ENCODE peak calls at places on chromosomes 1 and 21, in eight cellular contexts. H is stomach, T is sigmoid colon, E is endothelial cell of umbilical vein, W is esophagus muscularis mucosa, N is ovary, I is HCT116, K is HepG2. A is an unnamed sample. For H3K27me3, the result is how much of the 10 kb centered on the place peaks cover.

GRCh38 chr21:33993286-33994231 is 78.0 kb upstream of the ATP5PO start:
- DNase-seq in H (no peak), T (no peak), E (peak), W (no peak), N (no peak), I (no peak), K (no peak), A (peak)

GRCh38 chr21:22120616-22121266 is 1122.5 kb downstream of the NCAM2 start:
- DNase-seq in H (no peak), T (no peak), E (no peak), W (no peak), N (no peak), I (no peak), K (no peak), A (no peak)

GRCh38 chr1:109508873-109509175 is 703 bp downstream of the AMIGO1 start:
- DNase-seq in H (no peak), T (no peak), E (no peak), W (no peak), N (no peak), I (no peak), K (no peak), A (no peak)

GRCh38 chr1:119298687-119299086 is 69.9 kb upstream of the HAO2 start:
- DNase-seq in H (no peak), T (no peak), E (no peak), W (no peak), N (no peak), I (no peak), K (peak), A (no peak)

GRCh38 chr1:8118031-8118451 is 91.9 kb upstream of the ERRFI1 start:
- DNase-seq in H (no peak), T (no peak), E (no peak), W (no peak), N (no peak), I (no peak), K (no peak), A (no peak)

GRCh38 chr1:245797592-245798366 is 643.0 kb downstream of the KIF26B start:
- DNase-seq in H (no peak), T (no peak), E (no peak), W (no peak), N (no peak), I (peak), K (peak), A (no peak)

GRCh38 chr1:158124034-158124433 is 56.7 kb upstream of the CD1D start:
- DNase-seq in H (no peak), T (no peak), E (no peak), W (no peak), N (no peak), I (no peak), K (no peak), A (no peak)

GRCh38 chr1:206800411-206800810 is 28.1 kb upstream of the IL10 start:
- DNase-seq in H (no peak), T (no peak), E (no peak), W (no peak), N (no peak), I (no peak), K (no peak), A (no peak)

GRCh38 chr1:231951399-231951798 is 324.8 kb downstream of the DISC1 start:
- DNase-seq in H (no peak), T (no peak), E (peak), W (peak), N (no peak), I (no peak), K (no peak), A (no peak)

GRCh38 chr1:44305962-44306422 is 49.1 kb downstream of the ERI3 start:
- DNase-seq in H (no peak), T (no peak), E (no peak), W (no peak), N (no peak), I (no peak), K (no peak), A (no peak)

GRCh38 chr1:237961710-237962109 is 71.0 kb upstream of the ZP4 start:
- DNase-seq in H (no peak), T (no peak), E (no peak), W (no peak), N (no peak), I (no peak), K (no peak), A (no peak)

DNA sequence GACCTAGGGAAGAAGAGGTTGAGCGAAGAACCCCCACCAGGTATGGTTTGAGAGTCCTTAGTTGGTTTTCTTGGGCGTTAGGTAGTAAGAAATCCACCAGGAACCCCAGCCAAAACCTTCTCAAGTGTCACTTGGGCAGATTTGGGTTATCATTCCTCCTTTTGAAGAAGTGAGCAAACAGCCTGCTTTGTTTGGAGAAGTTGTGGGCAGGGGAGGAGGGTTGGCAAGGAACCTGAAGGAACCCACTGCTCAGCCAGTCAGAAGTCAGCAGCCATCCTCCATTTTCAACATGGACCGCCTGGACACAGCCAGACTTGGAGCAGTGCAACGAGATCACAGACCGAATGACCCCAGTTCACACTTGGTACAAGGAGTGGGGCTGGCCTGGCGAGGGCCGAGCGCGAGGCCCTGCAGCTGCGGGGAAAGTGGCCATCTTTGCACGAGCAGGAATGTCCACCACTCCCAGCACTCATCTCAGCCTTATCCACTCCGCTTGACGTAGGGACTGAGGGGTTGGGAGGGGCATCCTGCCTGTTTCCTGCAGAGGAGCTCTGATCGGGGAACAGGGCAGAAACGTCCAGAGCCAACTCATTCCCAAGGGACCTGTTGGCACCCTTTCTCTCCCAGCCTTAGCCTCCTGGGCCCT is 7.2 kb downstream of the ADPRS start:
- DNase-seq in H (no peak), T (no peak), E (no peak), W (no peak), N (no peak), I (no peak), K (no peak), A (no peak)
- H3K4me3 ChIP-seq in H (no peak), T (no peak), E (no peak), W (no peak), N (no peak), I (no peak), K (no peak), A (no peak)

GRCh38 chr1:167631987-167632680 is 2.1 kb downstream of the RCSD1 start:
- DNase-seq in H (no peak), T (no peak), E (no peak), W (no peak), N (no peak), I (no peak), K (no peak), A (no peak)
- TF ChIP-seq POLR2A in H (no peak), T (no peak), E (no peak), W (no peak), N (no peak), I (no peak), K (no peak), A (no peak)

GRCh38 chr21:30101967-30102366 is 64.6 kb downstream of the CLDN17 start:
- DNase-seq in H (no peak), T (no peak), E (no peak), W (no peak), N (no peak), I (no peak), K (no peak), A (no peak)

GRCh38 chr21:30102881-30103280 is 63.7 kb downstream of the CLDN17 start:
- DNase-seq in H (no peak), T (no peak), E (no peak), W (no peak), N (no peak), I (no peak), K (no peak), A (no peak)

GRCh38 chr21:30097791-30098190 is 68.8 kb downstream of the CLDN17 start:
- DNase-seq in H (no peak), T (no peak), E (no peak), W (no peak), N (no peak), I (no peak), K (no peak), A (no peak)
- H3K27me3 ChIP-seq in H (under half), T (under half), E (under half), W (under half), N (under half), I (under half), K (under half), A (under half)

GRCh38 chr21:28885853-28886177 is 106.9 kb downstream of the LTN1 start:
- DNase-seq in H (no peak), T (no peak), E (no peak), W (no peak), N (no peak), I (no peak), K (no peak), A (no peak)
- H3K4me3 ChIP-seq in H (no peak), T (no peak), E (no peak), W (no peak), N (no peak), I (peak), K (no peak), A (no peak)

DNA sequence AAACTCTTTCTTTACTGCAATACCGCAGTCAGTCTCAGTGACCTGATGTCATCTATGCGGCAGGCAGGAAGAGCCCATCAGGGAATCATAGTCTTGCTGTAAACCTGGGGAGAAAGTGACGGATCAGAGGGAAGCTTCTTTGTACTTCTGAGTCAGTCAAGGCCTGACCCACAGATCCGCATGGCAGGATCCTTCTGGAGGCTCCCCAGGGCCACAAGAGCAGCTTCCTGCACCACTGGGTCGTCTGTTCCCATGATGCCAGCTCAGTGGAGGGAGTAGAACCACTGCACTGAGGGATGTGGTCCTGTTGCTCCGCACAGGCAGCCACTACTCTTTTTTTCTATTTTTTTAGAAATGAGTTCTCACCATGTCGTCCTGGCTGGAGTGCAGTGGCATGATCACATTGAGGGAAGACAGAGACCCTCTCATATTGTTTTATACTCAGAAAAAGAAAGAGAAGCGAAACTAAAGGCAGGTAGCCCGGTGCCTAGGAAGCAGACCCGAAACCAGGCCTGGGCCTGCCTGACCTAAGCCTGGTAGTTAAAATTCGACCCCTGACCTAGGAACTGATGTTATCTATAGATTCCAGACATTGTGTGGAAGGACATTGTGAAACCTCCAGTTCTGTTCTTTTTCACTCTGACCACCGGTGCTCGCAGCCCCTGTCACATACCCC is 6.3 kb upstream of the ERVH48-1 start:
- DNase-seq in H (no peak), T (no peak), E (no peak), W (no peak), N (no peak), I (no peak), K (no peak), A (no peak)
- TF ChIP-seq POLR2A in H (no peak), T (no peak), E (no peak), W (no peak), N (no peak), I (no peak), K (no peak), A (no peak)

DNA sequence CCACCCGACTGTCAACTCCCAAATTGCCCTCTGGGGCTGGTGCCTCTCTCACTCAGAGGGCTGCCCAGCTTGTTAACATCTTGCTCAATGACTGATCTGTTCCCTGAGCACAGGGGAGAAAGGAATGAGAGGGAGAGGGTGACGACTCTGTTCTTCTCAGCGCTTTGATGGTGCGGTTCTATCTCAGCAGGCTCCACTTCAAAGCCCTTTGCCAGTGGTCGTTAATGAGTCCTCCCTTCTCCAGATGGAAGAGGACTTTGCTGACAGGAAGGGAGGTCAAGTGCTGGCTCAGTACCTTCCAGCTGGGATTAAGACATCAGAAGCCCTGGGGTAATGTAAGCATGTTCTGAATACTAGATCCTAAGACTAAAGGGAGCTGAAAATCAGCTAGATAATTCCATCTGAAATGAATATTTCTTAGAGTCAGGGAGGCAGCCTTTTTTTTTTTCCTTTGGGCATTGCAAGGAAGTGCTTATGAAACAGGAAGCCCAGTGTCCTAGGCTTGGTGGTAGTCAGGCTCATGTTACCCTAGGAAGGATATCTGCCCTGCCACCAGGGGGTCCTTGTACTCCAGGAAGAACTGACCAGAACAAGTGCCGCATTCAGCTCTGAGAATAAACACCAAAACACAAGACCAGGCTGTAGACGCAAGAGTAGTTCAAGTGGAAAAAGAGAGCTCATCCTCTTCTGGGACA is 4.7 kb downstream of the FMOD start:
- DNase-seq in H (no peak), T (no peak), E (no peak), W (no peak), N (no peak), I (no peak), K (no peak), A (no peak)
- H3K27me3 ChIP-seq in H (under half), T (under half), E (under half), W (under half), N (under half), I (under half), K (under half), A (under half)

GRCh38 chr1:151048645-151049032 is 1.1 kb downstream of the C1orf56 start:
- DNase-seq in H (no peak), T (no peak), E (no peak), W (no peak), N (no peak), I (no peak), K (no peak), A (no peak)

GRCh38 chr1:151047925-151048644 is 534 bp downstream of the C1orf56 start:
- DNase-seq in H (peak), T (peak), E (peak), W (no peak), N (peak), I (no peak), K (peak), A (peak)

GRCh38 chr1:151047591-151047924 is at the start of gene C1orf56:
- DNase-seq in H (peak), T (peak), E (peak), W (peak), N (peak), I (no peak), K (peak), A (peak)

GRCh38 chr1:151039527-151039926 is 3.1 kb downstream of the BNIPL start:
- DNase-seq in H (no peak), T (no peak), E (no peak), W (no peak), N (no peak), I (no peak), K (no peak), A (no peak)

GRCh38 chr1:151043163-151043562 is 4.4 kb upstream of the C1orf56 start:
- DNase-seq in H (no peak), T (peak), E (no peak), W (no peak), N (no peak), I (no peak), K (no peak), A (no peak)
- H3K4me3 ChIP-seq in H (no peak), T (no peak), E (no peak), W (no peak), N (no peak), I (no peak), K (no peak), A (no peak)

GRCh38 chr1:155976913-155977606 is 1.3 kb downstream of the ARHGEF2 start:
- DNase-seq in H (no peak), T (no peak), E (no peak), W (no peak), N (no peak), I (no peak), K (no peak), A (no peak)

GRCh38 chr1:155977607-155978324 is 581 bp downstream of the ARHGEF2 start:
- DNase-seq in H (no peak), T (peak), E (no peak), W (no peak), N (peak), I (no peak), K (no peak), A (peak)

GRCh38 chr1:155978973-155979429 is 654 bp upstream of the ARHGEF2 start:
- DNase-seq in H (no peak), T (peak), E (no peak), W (no peak), N (no peak), I (no peak), K (no peak), A (peak)

GRCh38 chr1:155979525-155980343 is 1.4 kb upstream of the ARHGEF2 start:
- DNase-seq in H (no peak), T (no peak), E (no peak), W (no peak), N (no peak), I (no peak), K (no peak), A (peak)

GRCh38 chr1:155978325-155978972 is at the start of gene ARHGEF2:
- DNase-seq in H (peak), T (peak), E (peak), W (peak), N (peak), I (no peak), K (no peak), A (peak)
- TF ChIP-seq POLR2A in H (no peak), T (peak), E (peak), W (peak), N (peak), I (no peak), K (no peak), A (peak)

GRCh38 chr21:28747464-28747863 is 245.2 kb downstream of the LTN1 start:
- DNase-seq in H (no peak), T (no peak), E (no peak), W (no peak), N (no peak), I (no peak), K (no peak), A (no peak)

GRCh38 chr21:28754862-28755261 is 237.8 kb downstream of the LTN1 start:
- DNase-seq in H (no peak), T (no peak), E (no peak), W (no peak), N (no peak), I (no peak), K (no peak), A (no peak)

GRCh38 chr21:28754127-28754611 is 238.5 kb downstream of the LTN1 start:
- DNase-seq in H (no peak), T (peak), E (no peak), W (no peak), N (peak), I (no peak), K (no peak), A (peak)

GRCh38 chr21:28752131-28752530 is 240.5 kb downstream of the LTN1 start:
- DNase-seq in H (no peak), T (no peak), E (no peak), W (no peak), N (no peak), I (no peak), K (peak), A (no peak)

GRCh38 chr21:28750565-28750964 is 242.1 kb downstream of the LTN1 start:
- DNase-seq in H (no peak), T (no peak), E (no peak), W (no peak), N (no peak), I (no peak), K (no peak), A (no peak)
- H3K27me3 ChIP-seq in H (under half), T (under half), E (under half), W (under half), N (under half), I (under half), K (under half), A (under half)

A was measured in heart left ventricle.